ENCODE peak calls at places on chromosomes 1 and 21, in seven cellular contexts. O is Calu3, H is MCF 10A, R is coronary artery, S is dorsolateral prefrontal cortex, C is left ventricle myocardium inferior, P is mesothelial cell of epicardium. M is an unnamed sample.

GRCh38 chr1:18182518-18183160 is 75.0 kb downstream of the IGSF21 start:
- DNase-seq in O (no peak), H (no peak), R (no peak), S (no peak), C (no peak), P (no peak), M (no peak)

GRCh38 chr1:11169202-11169601 is 20.0 kb upstream of the ANGPTL7 start:
- DNase-seq in O (no peak), H (no peak), R (no peak), S (no peak), C (no peak), P (no peak), M (no peak)

GRCh38 chr1:43587594-43587993 is 56.9 kb downstream of the PTPRF start:
- DNase-seq in O (no peak), H (peak), R (no peak), S (no peak), C (no peak), P (no peak), M (no peak)

GRCh38 chr1:6497215-6497866 is 5.9 kb upstream of the PLEKHG5 start:
- DNase-seq in O (no peak), H (no peak), R (no peak), S (no peak), C (peak), P (peak), M (no peak)

GRCh38 chr1:209646558-209646957 is 5.7 kb downstream of the LAMB3 start:
- DNase-seq in O (no peak), H (peak), R (no peak), S (no peak), C (no peak), P (no peak), M (no peak)

GRCh38 chr1:15510611-15511405 is 13.2 kb downstream of the CASP9 start:
- DNase-seq in O (no peak), H (no peak), R (no peak), S (no peak), C (no peak), P (no peak), M (no peak)

GRCh38 chr1:18597159-18598042 is 33.2 kb upstream of the PAX7 start:
- DNase-seq in O (peak), H (peak), R (no peak), S (peak), C (peak), P (peak), M (peak)

GRCh38 chr1:202622388-202622787 is 87.9 kb downstream of the SYT2 start:
- DNase-seq in O (no peak), H (no peak), R (no peak), S (no peak), C (no peak), P (no peak), M (no peak)

GRCh38 chr1:183306317-183307042 is 111.7 kb downstream of the NMNAT2 start:
- DNase-seq in O (no peak), H (peak), R (no peak), S (no peak), C (peak), P (no peak), M (no peak)

GRCh38 chr1:231638647-231639046 is 12.1 kb downstream of the DISC1 start:
- DNase-seq in O (no peak), H (no peak), R (no peak), S (no peak), C (no peak), P (no peak), M (no peak)

GRCh38 chr1:209527993-209528392 is 55.5 kb upstream of the CAMK1G start:
- DNase-seq in O (peak), H (peak), R (no peak), S (no peak), C (no peak), P (no peak), M (no peak)

GRCh38 chr21:16124397-16125130 is 394.8 kb downstream of the USP25 start:
- DNase-seq in O (no peak), H (peak), R (no peak), S (no peak), C (no peak), P (no peak), M (no peak)

GRCh38 chr1:164470996-164471395 is 88.0 kb upstream of the PBX1 start:
- DNase-seq in O (no peak), H (no peak), R (no peak), S (no peak), C (no peak), P (no peak), M (no peak)

GRCh38 chr1:34754878-34755637 is at the start of gene GJB5:
- DNase-seq in O (peak), H (peak), R (no peak), S (peak), C (no peak), P (no peak), M (no peak)

GRCh38 chr1:152185544-152186391 is 26.7 kb upstream of the RPTN start:
- DNase-seq in O (peak), H (peak), R (no peak), S (no peak), C (no peak), P (no peak), M (peak)

GRCh38 chr21:37656899-37657298 is 259.4 kb downstream of the KCNJ6 start:
- DNase-seq in O (no peak), H (no peak), R (no peak), S (no peak), C (no peak), P (no peak), M (no peak)

GRCh38 chr1:239826209-239826608 is 265.5 kb upstream of the FMN2 start:
- DNase-seq in O (no peak), H (no peak), R (no peak), S (no peak), C (no peak), P (no peak), M (no peak)

GRCh38 chr1:161502641-161503393 is 2.4 kb upstream of the FCGR2A start:
- DNase-seq in O (no peak), H (no peak), R (no peak), S (no peak), C (no peak), P (no peak), M (no peak)

GRCh38 chr1:24101796-24102580 is 9.9 kb downstream of the MYOM3 start:
- DNase-seq in O (peak), H (no peak), R (no peak), S (no peak), C (no peak), P (no peak), M (no peak)

GRCh38 chr1:64519921-64520320 is 50.0 kb downstream of the CACHD1 start:
- DNase-seq in O (no peak), H (no peak), R (no peak), S (no peak), C (no peak), P (no peak), M (no peak)

GRCh38 chr21:33865176-33865575 is 50.4 kb downstream of the ATP5PO start:
- DNase-seq in O (no peak), H (no peak), R (no peak), S (no peak), C (no peak), P (no peak), M (no peak)

GRCh38 chr1:106366627-106367319 is 689.7 kb upstream of the PRMT6 start:
- DNase-seq in O (no peak), H (no peak), R (no peak), S (no peak), C (no peak), P (no peak), M (no peak)

GRCh38 chr1:37634554-37635308 is at the start of gene RSPO1:
- DNase-seq in O (peak), H (no peak), R (no peak), S (no peak), C (no peak), P (no peak), M (no peak)

GRCh38 chr1:240258910-240259309 is 167.2 kb downstream of the FMN2 start:
- DNase-seq in O (no peak), H (peak), R (no peak), S (no peak), C (no peak), P (no peak), M (no peak)

GRCh38 chr21:44929799-44930542 is 9.3 kb upstream of the ITGB2 start:
- DNase-seq in O (no peak), H (no peak), R (no peak), S (no peak), C (peak), P (no peak), M (no peak)

GRCh38 chr1:220294754-220295419 is 22.6 kb upstream of the RAB3GAP2 start:
- DNase-seq in O (no peak), H (no peak), R (no peak), S (no peak), C (no peak), P (no peak), M (no peak)

GRCh38 chr1:5720484-5720883 is 271.7 kb downstream of the NPHP4 start:
- DNase-seq in O (no peak), H (no peak), R (no peak), S (no peak), C (no peak), P (no peak), M (no peak)

GRCh38 chr1:203906932-203907331 is 45.5 kb downstream of the SNRPE start:
- DNase-seq in O (peak), H (peak), R (no peak), S (no peak), C (no peak), P (no peak), M (no peak)

GRCh38 chr1:109635862-109636200 is 16.2 kb downstream of the AMPD2 start:
- DNase-seq in O (no peak), H (no peak), R (peak), S (no peak), C (no peak), P (no peak), M (no peak)

GRCh38 chr1:1988061-1988945 is 15.3 kb downstream of the CFAP74 start:
- DNase-seq in O (no peak), H (no peak), R (no peak), S (no peak), C (no peak), P (no peak), M (no peak)

GRCh38 chr1:43358121-43358745 is 548 bp upstream of the CDC20 start:
- DNase-seq in O (peak), H (peak), R (no peak), S (no peak), C (no peak), P (no peak), M (no peak)

GRCh38 chr1:64539808-64540207 is 69.9 kb downstream of the CACHD1 start:
- DNase-seq in O (no peak), H (peak), R (no peak), S (no peak), C (peak), P (peak), M (no peak)

GRCh38 chr1:9793291-9793690 is 30.5 kb downstream of the CLSTN1 start:
- DNase-seq in O (no peak), H (no peak), R (no peak), S (no peak), C (no peak), P (no peak), M (no peak)

GRCh38 chr1:246156847-246157246 is 350.2 kb downstream of the SMYD3 start:
- DNase-seq in O (no peak), H (no peak), R (no peak), S (no peak), C (no peak), P (no peak), M (no peak)

GRCh38 chr1:43954036-43954435 is 7.3 kb downstream of the IPO13 start:
- DNase-seq in O (no peak), H (no peak), R (no peak), S (peak), C (no peak), P (no peak), M (no peak)

GRCh38 chr1:213162862-213163261 is 111.8 kb downstream of the RPS6KC1 start:
- DNase-seq in O (no peak), H (no peak), R (no peak), S (no peak), C (no peak), P (no peak), M (no peak)

GRCh38 chr1:59733443-59734141 is 81.2 kb upstream of the HOOK1 start:
- DNase-seq in O (no peak), H (no peak), R (no peak), S (no peak), C (no peak), P (no peak), M (no peak)

GRCh38 chr1:151834239-151834638 is 2.6 kb upstream of the RORC start:
- DNase-seq in O (no peak), H (no peak), R (no peak), S (no peak), C (no peak), P (no peak), M (no peak)

GRCh38 chr1:221174598-221174997 is 295.4 kb downstream of the HLX start:
- DNase-seq in O (no peak), H (no peak), R (no peak), S (no peak), C (peak), P (no peak), M (no peak)

DNA sequence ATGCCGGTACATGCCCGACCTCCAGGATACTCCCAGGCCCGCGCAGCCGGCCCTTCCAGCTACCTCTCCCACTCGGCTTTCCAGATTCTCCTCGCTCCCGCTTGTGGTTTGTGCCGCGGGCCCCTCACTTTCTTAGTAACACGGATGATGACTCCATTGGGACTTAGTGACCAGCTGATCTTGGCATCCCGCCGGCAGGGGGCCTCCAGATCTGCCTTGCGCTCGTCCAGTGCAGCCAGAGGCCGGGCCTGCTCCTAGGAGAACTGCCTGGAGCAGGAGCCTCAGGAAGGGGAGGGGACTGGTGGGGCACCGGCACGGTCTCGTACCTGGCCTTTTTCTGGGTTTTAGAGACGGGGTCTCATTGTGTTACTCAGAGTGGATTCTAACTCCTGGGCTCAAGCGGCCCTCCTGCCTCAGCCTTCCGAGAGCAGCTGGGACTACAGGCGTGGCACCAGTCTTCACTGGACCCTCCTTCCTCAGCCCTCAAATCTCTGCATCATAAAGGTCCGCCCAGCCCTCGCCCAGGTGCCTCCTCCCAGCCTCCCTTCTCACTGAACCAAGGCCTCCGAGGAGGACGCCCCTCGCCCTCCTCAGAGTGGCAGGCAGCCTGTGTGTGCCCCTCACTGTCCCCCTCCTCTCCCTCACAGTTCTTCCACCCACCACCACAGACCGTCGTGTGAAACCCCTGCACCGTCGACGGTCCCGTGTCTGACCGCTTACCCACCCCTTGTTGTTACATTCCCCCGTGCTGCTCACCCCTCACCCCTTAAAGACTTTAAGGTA is 78.6 kb downstream of the SLC25A24 start:
- DNase-seq in O (no peak), H (no peak), R (no peak), S (no peak), C (peak), P (no peak), M (no peak)
- TF ChIP-seq CTCF in O (no peak), H (no peak), R (no peak), S (no peak), C (peak), P (no peak), M (no peak)

DNA sequence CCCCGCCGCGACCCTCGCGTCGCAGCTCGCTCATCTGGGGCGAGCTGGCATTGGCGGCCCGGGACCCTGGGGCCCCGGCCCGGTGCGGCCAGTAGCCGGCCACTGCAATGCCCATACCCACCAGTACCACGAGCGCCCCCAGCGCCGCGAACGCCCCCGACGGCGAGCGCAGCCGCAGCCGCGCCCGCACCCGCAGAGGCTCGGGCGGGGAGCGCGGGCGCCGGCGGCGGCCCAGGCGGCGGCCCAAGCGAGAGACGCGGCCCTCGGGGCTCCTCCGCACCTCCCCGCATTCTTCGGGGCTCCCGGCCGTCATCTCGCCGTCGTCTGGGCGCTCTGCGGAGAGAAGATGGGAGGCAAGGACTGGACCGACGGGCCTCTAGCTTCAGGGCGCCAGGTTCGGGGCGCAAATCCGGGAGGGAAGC is 2.2 kb downstream of the TMEM200B start:
- DNase-seq in O (no peak), H (no peak), R (no peak), S (no peak), C (no peak), P (peak), M (no peak)
- TF ChIP-seq CTCF in O (no peak), H (no peak), R (no peak), S (peak), C (peak), P (peak), M (no peak)

GRCh38 chr1:32703479-32704291 is 1.1 kb upstream of the SYNC start:
- DNase-seq in O (no peak), H (peak), R (peak), S (no peak), C (peak), P (peak), M (no peak)
- TF ChIP-seq CTCF in O (no peak), H (no peak), R (no peak), S (no peak), C (no peak), P (no peak), M (no peak)

DNA sequence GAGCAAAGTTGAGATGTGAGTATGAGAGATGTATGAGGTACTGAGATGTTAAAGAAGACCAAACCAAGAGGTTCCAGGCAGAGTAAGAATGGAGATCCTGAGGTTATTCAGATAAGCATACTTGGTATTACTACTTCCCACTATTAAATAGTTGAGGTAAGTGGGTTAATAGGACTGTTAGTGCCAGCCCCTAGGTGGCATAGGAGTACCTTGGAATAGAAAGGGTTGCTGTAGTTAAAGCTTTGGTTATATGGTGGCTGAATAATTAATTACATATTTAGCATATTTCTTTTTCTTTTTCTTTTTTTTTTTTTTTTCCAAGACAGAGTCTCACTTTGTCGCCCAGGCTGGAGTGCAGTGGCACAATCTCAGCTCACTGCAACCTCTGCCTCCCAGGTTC is 397.9 kb upstream of the TMPRSS15 start:
- DNase-seq in O (no peak), H (peak), R (no peak), S (no peak), C (no peak), P (no peak), M (no peak)
- TF ChIP-seq CTCF in O (no peak), H (peak), R (no peak), S (no peak), C (peak), P (no peak), M (no peak)

DNA sequence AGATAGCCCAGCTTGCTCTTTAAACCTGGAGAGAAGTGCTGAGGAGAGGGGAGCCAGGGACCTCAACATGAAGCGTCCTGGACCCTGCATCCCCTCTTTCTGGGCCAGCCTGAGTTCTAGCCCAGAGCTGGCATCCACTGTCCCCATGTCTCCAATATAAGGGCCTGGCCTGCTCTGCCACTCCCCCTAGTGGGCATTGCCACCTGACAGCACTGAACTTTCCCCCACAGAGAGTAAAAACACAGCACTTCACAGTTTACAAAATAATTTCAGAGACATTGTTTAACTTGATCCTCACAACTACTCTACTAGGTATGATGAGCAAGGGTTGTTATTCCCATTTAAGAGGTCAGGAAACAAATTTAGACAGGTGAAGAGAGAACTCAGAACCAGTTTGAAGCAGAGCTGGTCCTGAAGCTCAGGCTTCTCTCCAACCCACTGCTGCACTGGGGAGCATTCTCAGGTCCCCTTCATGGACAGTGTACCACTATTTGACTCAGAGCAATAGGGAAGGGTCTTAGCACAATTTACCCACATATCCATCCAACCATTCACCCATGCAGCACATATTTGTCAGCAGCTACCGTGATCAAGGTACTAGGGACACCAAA is 151.2 kb downstream of the DMRTA2 start:
- DNase-seq in O (peak), H (peak), R (no peak), S (peak), C (peak), P (no peak), M (no peak)
- TF ChIP-seq CTCF in O (peak), H (peak), R (no peak), S (peak), C (peak), P (no peak), M (no peak)

M was measured in natural killer cell.